ENCODE peak calls at places on chromosomes 16 and 17, in six cellular contexts. M is bronchial epithelial cell, I is AG10803, L is BJ, S is sigmoid colon, V is fibroblast of the aortic adventitia. C is an unnamed sample.

GRCh38 chr17:40224707-40225092 is 5.6 kb downstream of the WIPF2 start:
- DNase-seq in V (peak; percentile 92), M (peak; percentile 22), I (peak; percentile 80), S (no peak), L (no peak), C (no peak)

GRCh38 chr16:52238710-52239109 is 308.2 kb downstream of the TOX3 start:
- DNase-seq in M (no peak), L (no peak), I (no peak), V (no peak), S (no peak), C (no peak)

GRCh38 chr16:82509636-82510035 is 117.1 kb upstream of the CDH13 start:
- DNase-seq in M (no peak), S (no peak), I (no peak), L (no peak), V (no peak), C (no peak)

GRCh38 chr17:3553419-3554401 is 3.9 kb downstream of the TRPV3 start:
- DNase-seq in L (no peak), S (no peak), M (no peak), I (no peak), V (no peak), C (no peak)

GRCh38 chr16:55042556-55043432 is 112.1 kb downstream of the IRX5 start:
- DNase-seq in S (peak; percentile 40), M (no peak), V (no peak), I (no peak), L (no peak), C (no peak)

GRCh38 chr17:20202141-20202574 is 193.0 kb downstream of the SPECC1 start:
- DNase-seq in M (peak; percentile 68), S (no peak), I (no peak), V (no peak), L (no peak), C (no peak)

GRCh38 chr17:8142887-8143580 is 9.2 kb downstream of the PER1 start:
- DNase-seq in S (peak; percentile 66), M (no peak), V (no peak), L (no peak), I (no peak), C (no peak)

GRCh38 chr17:76432712-76433336 is 20.1 kb downstream of the UBE2O start:
- DNase-seq in M (peak; percentile 40), V (no peak), I (no peak), L (no peak), S (no peak), C (no peak)

GRCh38 chr17:27268394-27269085 is 25.4 kb upstream of the WSB1 start:
- DNase-seq in M (no peak), S (no peak), I (no peak), V (no peak), L (no peak), C (no peak)

GRCh38 chr16:19131809-19132777 is 18.3 kb downstream of the ITPRIPL2 start:
- DNase-seq in M (no peak), L (no peak), V (no peak), I (no peak), S (no peak), C (no peak)

GRCh38 chr17:76224321-76224852 is 15.9 kb downstream of the RNF157 start:
- DNase-seq in S (no peak), V (no peak), L (no peak), M (no peak), I (no peak), C (no peak)

GRCh38 chr17:49249292-49249794 is 18.8 kb upstream of the PHOSPHO1 start:
- DNase-seq in V (peak; percentile 59), I (peak; percentile 40), M (no peak), L (no peak), S (no peak), C (no peak)

GRCh38 chr17:69445132-69445531 is 30.6 kb downstream of the MAP2K6 start:
- DNase-seq in L (no peak), S (no peak), V (no peak), I (no peak), M (no peak), C (no peak)

GRCh38 chr17:19383681-19384470 is 3.1 kb downstream of the MFAP4 start:
- DNase-seq in S (peak; percentile 83), I (peak; percentile 53), L (no peak), M (no peak), V (peak; percentile 35), C (no peak)

GRCh38 chr17:81101614-81102306 is 63.5 kb upstream of the PVALEF start:
- DNase-seq in M (peak; percentile 54), L (no peak), V (peak; percentile 71), S (peak; percentile 87), I (peak; percentile 69), C (peak; percentile 97)

GRCh38 chr17:63035271-63035670 is 69.2 kb downstream of the TANC2 start:
- DNase-seq in S (no peak), M (peak; percentile 63), V (peak; percentile 67), I (peak; percentile 73), L (no peak), C (no peak)

GRCh38 chr16:716768-717325 is 1.9 kb downstream of the METRN start:
- DNase-seq in V (no peak), M (no peak), I (no peak), S (no peak), L (no peak), C (no peak)

GRCh38 chr16:716250-716607 is 1.3 kb downstream of the METRN start:
- DNase-seq in S (no peak), V (peak; percentile 60), I (peak; percentile 38), M (no peak), L (no peak), C (peak; percentile 90)

GRCh38 chr16:714079-714478 is 839 bp upstream of the METRN start:
- DNase-seq in S (no peak), I (no peak), M (peak; percentile 29), L (no peak), V (no peak), C (no peak)

GRCh38 chr16:714558-715447 is at the start of gene METRN:
- DNase-seq in L (no peak), I (peak; percentile 82), V (peak; percentile 74), M (peak; percentile 47), S (peak; percentile 96), C (peak; percentile 94)

DNA sequence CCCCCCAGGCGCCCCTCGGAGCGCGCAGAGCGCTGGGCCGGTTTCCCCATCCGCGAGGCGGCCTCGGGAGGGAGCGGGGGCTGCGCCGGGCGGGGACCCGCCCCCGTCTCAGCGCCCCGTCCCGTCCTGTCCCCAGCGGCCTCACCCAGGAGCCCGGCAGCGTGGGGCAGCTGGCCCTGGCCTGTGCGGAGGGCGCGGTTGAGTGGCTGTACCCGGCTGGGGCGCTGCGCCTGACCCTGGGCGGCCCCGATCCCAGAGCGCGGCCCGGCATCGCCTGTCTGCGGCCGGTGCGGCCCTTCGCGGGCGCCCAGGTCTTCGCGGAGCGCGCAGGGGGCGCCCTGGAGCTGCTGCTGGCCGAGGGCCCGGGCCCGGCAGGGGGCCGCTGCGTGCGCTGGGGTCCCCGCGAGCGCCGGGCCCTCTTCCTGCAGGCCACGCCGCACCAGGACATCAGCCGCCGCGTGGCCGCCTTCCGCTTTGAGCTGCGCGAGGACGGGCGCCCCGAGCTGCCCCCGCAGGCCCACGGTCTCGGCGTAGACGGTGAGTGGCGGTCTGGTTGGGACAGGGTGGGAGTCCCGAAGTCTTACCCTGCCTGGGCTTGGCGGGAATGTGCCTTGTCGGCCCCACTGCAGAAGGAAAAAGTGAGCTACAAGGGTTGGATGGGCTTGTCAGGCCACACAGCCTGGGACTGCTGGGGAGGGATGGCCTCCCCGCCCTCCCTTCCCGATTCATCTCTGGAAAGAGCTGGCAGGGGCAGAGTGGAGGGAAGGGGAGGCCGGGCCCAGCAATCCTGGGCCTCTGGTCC is 731 bp downstream of the METRN start:
- DNase-seq in L (no peak), S (no peak), M (no peak), V (no peak), I (no peak), C (no peak)
- TF ChIP-seq CTCF in L (no peak), S (no peak), M (peak; percentile 16), V (no peak), I (no peak), C (peak; percentile 14)

DNA sequence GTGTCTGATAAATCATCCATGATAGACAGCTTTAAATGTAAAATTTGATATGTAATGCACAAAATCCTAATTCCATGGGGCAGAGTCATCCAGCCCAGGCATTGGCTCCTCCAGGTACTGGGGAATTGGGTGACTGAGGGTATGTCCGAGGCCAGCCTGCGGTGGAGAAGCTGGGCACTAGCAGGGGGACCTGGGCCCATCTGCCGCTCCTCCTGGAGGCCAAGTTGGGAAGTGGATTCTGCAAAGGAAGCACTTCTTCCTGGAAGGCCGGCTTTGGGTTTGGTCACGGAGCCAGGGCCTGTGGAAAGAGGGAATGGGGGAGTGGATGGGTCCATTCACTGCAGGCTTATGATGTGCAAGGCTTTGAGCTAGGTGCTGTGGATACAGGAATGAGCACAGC is 85.8 kb downstream of the GNAO1 start:
- DNase-seq in I (no peak), M (no peak), V (no peak), L (no peak), S (no peak), C (peak; percentile 35)
- TF ChIP-seq CTCF in I (peak; percentile 12), M (peak; percentile 21), V (peak; percentile 15), L (no peak), S (peak; percentile 39), C (peak; percentile 54)

DNA sequence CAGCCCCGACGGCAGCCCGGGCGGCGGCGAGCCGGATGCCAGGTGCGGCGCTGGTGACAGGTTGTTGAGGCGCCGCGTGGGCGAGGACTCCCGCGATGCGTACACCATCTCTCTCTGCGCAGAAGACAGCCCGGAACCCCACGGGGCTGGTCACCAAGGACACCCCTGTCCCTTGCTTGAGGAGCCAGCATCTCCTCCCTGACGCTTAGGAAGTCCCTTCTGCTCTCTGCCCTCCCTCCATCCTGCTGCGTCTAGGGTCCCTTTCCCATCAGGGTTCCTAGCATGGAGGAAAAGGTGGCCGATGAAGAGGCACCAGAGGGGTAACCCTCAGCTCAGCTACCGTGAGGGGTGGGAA is 43.6 kb downstream of the SRCIN1 start:
- DNase-seq in S (no peak), I (no peak), L (no peak), V (no peak), M (no peak), C (no peak)
- TF ChIP-seq CTCF in S (no peak), I (no peak), L (no peak), V (no peak), M (no peak), C (no peak)

GRCh38 chr16:12341966-12342365 is 365.4 kb downstream of the SNX29 start:
- DNase-seq in M (no peak), I (peak; percentile 12), S (no peak), V (no peak), L (no peak), C (no peak)

GRCh38 chr16:12340151-12340733 is 363.7 kb downstream of the SNX29 start:
- DNase-seq in I (peak; percentile 82), M (peak; percentile 36), S (no peak), V (peak; percentile 72), L (peak; percentile 39), C (no peak)

GRCh38 chr16:12339686-12340085 is 363.2 kb downstream of the SNX29 start:
- DNase-seq in I (peak; percentile 83), S (no peak), M (no peak), L (no peak), V (peak; percentile 51), C (no peak)

GRCh38 chr16:12343913-12344312 is 367.4 kb downstream of the SNX29 start:
- DNase-seq in V (no peak), S (no peak), M (no peak), I (no peak), L (no peak), C (no peak)

DNA sequence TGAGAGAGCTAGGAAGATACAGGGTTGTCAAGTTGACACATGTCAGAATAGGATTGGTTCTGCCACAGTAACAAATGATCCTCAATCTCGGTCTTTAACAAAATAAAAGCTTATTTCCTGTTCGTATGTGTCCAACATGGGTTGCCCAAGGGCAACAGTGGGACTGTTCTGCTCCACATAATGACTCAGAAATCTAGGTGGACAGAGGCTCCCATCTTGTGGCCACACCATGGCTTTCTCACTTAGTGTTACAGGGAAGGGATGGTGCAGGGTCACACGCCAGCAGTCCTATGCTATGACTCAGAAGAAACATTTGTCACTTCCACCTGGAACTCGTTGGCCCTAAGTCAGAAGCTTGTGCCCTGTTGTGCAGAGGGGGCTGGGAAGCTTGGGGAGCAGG is 364.9 kb downstream of the SNX29 start:
- DNase-seq in M (peak; percentile 22), V (peak; percentile 24), I (peak; percentile 77), S (no peak), L (peak; percentile 30), C (no peak)
- TF ChIP-seq CTCF in M (no peak), V (no peak), I (peak; percentile 34), S (no peak), L (peak; percentile 13), C (no peak)

C was measured in neural crest cell.